ENCODE peak calls at places on chromosomes 5 and 9, in six cellular contexts. F is ovary, H is cardiac fibroblast, O is pancreas, A is aorta, G is hepatocyte. Y is an unnamed sample.
A peak's percentile ranks its signal among the peaks of the same experiment; 100 is the strongest.

GRCh38 chr5:80781356-80781755 is 126.6 kb upstream of the DHFR start:
- DNase-seq in F (no peak), H (peak; percentile 55), O (no peak), A (no peak), G (no peak), Y (no peak)

GRCh38 chr9:77016111-77016525 is 3.3 kb upstream of the FOXB2 start:
- DNase-seq in F (no peak), H (no peak), O (no peak), A (no peak), G (no peak), Y (no peak)

GRCh38 chr5:54702470-54702869 is 184.9 kb downstream of the SNX18 start:
- DNase-seq in F (no peak), H (peak; percentile 43), O (no peak), A (no peak), G (no peak), Y (no peak)

GRCh38 chr5:33901176-33901575 is 9.4 kb upstream of the ADAMTS12 start:
- DNase-seq in F (no peak), H (no peak), O (no peak), A (no peak), G (no peak), Y (no peak)

GRCh38 chr9:70444904-70445303 is 30.4 kb upstream of the KLF9 start:
- DNase-seq in F (no peak), H (peak; percentile 40), O (no peak), A (no peak), G (no peak), Y (no peak)

GRCh38 chr5:79225026-79225425 is 10.9 kb upstream of the JMY start:
- DNase-seq in F (no peak), H (peak; percentile 37), O (no peak), A (no peak), G (no peak), Y (no peak)

GRCh38 chr9:128249914-128250838 is 25.6 kb downstream of the GOLGA2 start:
- DNase-seq in F (peak; percentile 76), H (peak; percentile 64), O (peak; percentile 95), A (peak; percentile 87), G (peak; percentile 94), Y (peak; percentile 41)

GRCh38 chr9:71762900-71763653 is 5.2 kb downstream of the CEMIP2 start:
- DNase-seq in F (no peak), H (peak; percentile 84), O (no peak), A (no peak), G (no peak), Y (no peak)

GRCh38 chr5:98927242-98927987 is 1.4 kb downstream of the CHD1 start:
- DNase-seq in F (peak; percentile 55), H (peak; percentile 73), O (peak; percentile 5), A (no peak), G (peak; percentile 67), Y (peak; percentile 66)

GRCh38 chr9:134942421-134943119 is 24.9 kb upstream of the FCN1 start:
- DNase-seq in F (no peak), H (no peak), O (peak; percentile 55), A (peak; percentile 14), G (no peak), Y (no peak)

GRCh38 chr9:98520221-98520920 is 188.4 kb downstream of the GABBR2 start:
- DNase-seq in F (no peak), H (peak; percentile 17), O (no peak), A (no peak), G (no peak), Y (no peak)

DNA sequence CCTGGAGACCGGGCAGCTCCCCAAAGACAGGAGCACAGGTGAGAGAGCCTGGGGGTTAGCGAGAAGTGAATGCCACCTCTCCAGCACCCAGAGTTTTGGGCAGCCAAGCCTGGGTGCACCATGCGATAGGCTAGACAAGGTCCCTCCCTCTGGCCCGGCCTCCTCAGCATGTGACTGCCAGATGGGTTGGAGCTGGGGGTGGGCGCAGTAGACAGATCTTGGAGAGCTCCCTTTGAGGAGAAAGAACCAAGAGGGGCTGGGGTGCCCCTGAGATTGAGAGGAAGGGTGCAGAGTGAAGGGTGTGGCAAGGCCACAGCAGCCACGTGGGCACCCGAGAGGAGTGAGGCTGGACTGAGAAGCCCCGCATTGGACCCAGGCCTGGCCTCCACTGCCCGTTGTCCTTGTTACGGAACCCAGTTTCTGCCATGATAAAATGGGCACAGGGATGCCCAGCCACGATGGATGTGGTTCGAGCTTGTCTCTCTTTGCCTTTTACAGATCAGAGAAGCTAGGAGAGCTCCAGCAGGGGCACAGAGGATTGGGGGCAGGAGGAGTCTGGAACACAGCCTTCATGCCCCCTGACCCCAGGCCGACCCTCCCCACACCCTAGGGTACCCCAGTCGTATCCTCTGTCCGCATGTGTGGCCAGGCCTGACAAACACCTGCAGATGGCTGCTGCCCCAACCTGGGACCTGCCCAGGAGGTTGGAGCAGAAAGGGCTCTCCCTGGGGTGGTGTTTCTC is 1.3 kb downstream of the TMEM141 start:
- DNase-seq in F (peak; percentile 49), H (no peak), O (peak; percentile 45), A (peak; percentile 53), G (no peak), Y (no peak)
- H3K4me3 ChIP-seq in F (no peak overlapping the region), H (peak overlapping the region; percentile 92), O (peak overlapping the region; percentile 69), A (no peak overlapping the region), G (peak overlapping the region; percentile 50), Y (peak overlapping the region; percentile 92)

GRCh38 chr5:151064916-151065499 is 15.8 kb downstream of the TNIP1 start:
- DNase-seq in F (no peak), H (no peak), O (no peak), A (no peak), G (no peak), Y (no peak)
- H3K4me3 ChIP-seq in F (no peak overlapping the region), H (no peak overlapping the region), O (no peak overlapping the region), A (no peak overlapping the region), G (no peak overlapping the region), Y (no peak overlapping the region)

GRCh38 chr5:122774861-122775712 is at the start of gene SNX2:
- DNase-seq in F (peak; percentile 96), H (peak; percentile 86), O (peak; percentile 90), A (peak; percentile 97), G (peak; percentile 98), Y (peak; percentile 89)
- H3K4me3 ChIP-seq in F (peak within 1 kb of the TSS; percentile 98), H (peak within 1 kb of the TSS; percentile 92), O (peak within 1 kb of the TSS; percentile 88), A (peak within 1 kb of the TSS; percentile 79), G (peak within 1 kb of the TSS; percentile 96), Y (peak within 1 kb of the TSS; percentile 100)

GRCh38 chr9:90815944-90816357 is 14.3 kb downstream of the SYK start:
- DNase-seq in F (no peak), H (no peak), O (no peak), A (no peak), G (no peak), Y (no peak)
- H3K4me3 ChIP-seq in F (no peak overlapping the region), H (no peak overlapping the region), O (no peak overlapping the region), A (no peak overlapping the region), G (no peak overlapping the region), Y (no peak overlapping the region)

GRCh38 chr9:86941196-86941595 is 6.1 kb downstream of the GAS1 start:
- DNase-seq in F (no peak), H (no peak), O (no peak), A (no peak), G (no peak), Y (no peak)
- H3K4me3 ChIP-seq in F (no peak overlapping the region), H (no peak overlapping the region), O (no peak overlapping the region), A (no peak overlapping the region), G (no peak overlapping the region), Y (no peak overlapping the region)

DNA sequence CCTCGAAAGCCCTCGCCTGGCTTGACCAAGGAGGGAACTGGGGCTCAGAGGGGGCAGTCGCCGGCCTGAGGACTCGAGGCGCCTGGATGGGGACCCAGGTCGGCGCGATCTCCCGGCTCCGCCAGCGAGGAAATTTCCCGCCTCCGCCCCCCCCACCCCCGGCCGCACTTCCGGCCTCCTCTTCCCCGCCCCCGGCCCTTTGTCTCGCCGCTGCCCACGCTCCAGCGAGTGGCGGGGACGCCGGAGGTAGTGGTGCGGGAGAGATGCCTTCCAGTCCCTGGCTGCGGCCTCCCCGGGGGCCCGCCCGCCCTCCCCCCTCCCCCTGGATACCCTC is 441 bp upstream of the GPRIN1 start:
- DNase-seq in F (no peak), H (no peak), O (no peak), A (no peak), G (no peak), Y (no peak)
- H3K4me3 ChIP-seq in F (peak overlapping the region; percentile 11), H (peak overlapping the region; percentile 68), O (peak overlapping the region; percentile 69), A (peak overlapping the region; percentile 55), G (peak overlapping the region; percentile 45), Y (no peak overlapping the region)

GRCh38 chr5:103901885-103902284 is 339.3 kb upstream of the NUDT12 start:
- DNase-seq in F (no peak), H (no peak), O (no peak), A (no peak), G (no peak), Y (no peak)

GRCh38 chr5:103894882-103895281 is 332.3 kb upstream of the NUDT12 start:
- DNase-seq in F (no peak), H (no peak), O (no peak), A (no peak), G (no peak), Y (no peak)

GRCh38 chr5:103891151-103891550 is 328.6 kb upstream of the NUDT12 start:
- DNase-seq in F (no peak), H (no peak), O (no peak), A (no peak), G (no peak), Y (no peak)

GRCh38 chr5:103895738-103896137 is 333.1 kb upstream of the NUDT12 start:
- DNase-seq in F (no peak), H (no peak), O (no peak), A (no peak), G (no peak), Y (no peak)

GRCh38 chr5:103896593-103896992 is 334.0 kb upstream of the NUDT12 start:
- DNase-seq in F (no peak), H (no peak), O (no peak), A (no peak), G (no peak), Y (no peak)
- H3K4me3 ChIP-seq in F (no peak overlapping the region), H (no peak overlapping the region), O (no peak overlapping the region), A (no peak overlapping the region), G (no peak overlapping the region), Y (no peak overlapping the region)

Y was measured in DND-41.